ENCODE peak calls at places on chromosomes 6 and 20, in five cellular contexts. V, N, E, Y and S are unnamed samples.
A peak's percentile ranks its signal among the peaks of the same experiment; 100 is the strongest.

GRCh38 chr6:131787955-131788712 is 19.7 kb upstream of the ENPP1 start:
- DNase-seq in V (peak; percentile 5), Y (peak; percentile 20), N (no peak), E (no peak), S (no peak)

GRCh38 chr20:32368930-32369329 is 10.8 kb downstream of the ASXL1 start:
- DNase-seq in V (no peak), N (no peak), Y (no peak), E (no peak), S (no peak)

GRCh38 chr6:85923013-85923430 is 280.3 kb upstream of the SYNCRIP start:
- DNase-seq in Y (no peak), V (peak; percentile 74), E (peak; percentile 35), N (peak; percentile 2), S (no peak)

GRCh38 chr6:19327246-19327645 is 509.9 kb upstream of the ID4 start:
- DNase-seq in E (no peak), V (no peak), Y (no peak), N (no peak), S (no peak)

GRCh38 chr6:151485616-151486015 is 8.2 kb upstream of the CCDC170 start:
- DNase-seq in N (no peak), Y (no peak), V (no peak), E (no peak), S (no peak)

GRCh38 chr6:34610819-34611477 is 54.8 kb upstream of the SPDEF start:
- DNase-seq in Y (no peak), V (no peak), N (no peak), E (peak; percentile 69), S (no peak)

GRCh38 chr6:122609881-122610689 is at the start of gene PKIB:
- DNase-seq in N (peak; percentile 84), E (peak; percentile 60), Y (no peak), V (peak; percentile 67), S (no peak)

GRCh38 chr6:135497412-135498177 is at the start of gene AHI1:
- DNase-seq in V (peak; percentile 96), Y (peak; percentile 91), E (peak; percentile 93), N (peak; percentile 93), S (peak; percentile 80)

GRCh38 chr6:106309766-106310373 is 15.7 kb downstream of the ATG5 start:
- DNase-seq in N (no peak), E (no peak), Y (no peak), V (no peak), S (no peak)

GRCh38 chr20:47688385-47689381 is 96.6 kb downstream of the SULF2 start:
- DNase-seq in E (no peak), N (no peak), Y (no peak), V (no peak), S (no peak)

GRCh38 chr6:169589293-169589692 is 112.5 kb downstream of the WDR27 start:
- DNase-seq in Y (no peak), E (no peak), V (no peak), N (no peak), S (no peak)

GRCh38 chr6:6007311-6008113 is 787 bp upstream of the NRN1 start:
- DNase-seq in E (peak; percentile 18), Y (no peak), N (no peak), V (peak; percentile 50), S (no peak)

GRCh38 chr6:27672113-27672799 is 199.4 kb upstream of the ZNF184 start:
- DNase-seq in V (peak; percentile 61), N (peak; percentile 83), E (peak; percentile 95), Y (no peak), S (no peak)

GRCh38 chr6:131460603-131460995 is 112.4 kb upstream of the ARG1 start:
- DNase-seq in E (no peak), Y (no peak), V (no peak), N (no peak), S (no peak)

GRCh38 chr20:4893709-4894108 is 107.6 kb downstream of the SLC23A2 start:
- DNase-seq in E (no peak), N (no peak), V (no peak), Y (no peak), S (no peak)

GRCh38 chr20:43844778-43845614 is 69.7 kb upstream of the TOX2 start:
- DNase-seq in E (peak; percentile 38), Y (no peak), V (no peak), N (peak; percentile 80), S (no peak)

GRCh38 chr6:42292002-42292735 is 74.5 kb upstream of the MRPS10 start:
- DNase-seq in V (no peak), N (peak; percentile 62), E (peak; percentile 63), Y (no peak), S (no peak)

GRCh38 chr6:70725817-70726413 is 58.2 kb downstream of the SMAP1 start:
- DNase-seq in Y (no peak), N (no peak), V (no peak), E (no peak), S (no peak)

GRCh38 chr6:52416629-52417151 is 3.5 kb upstream of the EFHC1 start:
- DNase-seq in V (peak; percentile 52), Y (no peak), N (peak; percentile 52), E (peak; percentile 60), S (no peak)

GRCh38 chr20:25085756-25086495 is 4.0 kb upstream of the VSX1 start:
- DNase-seq in V (no peak), Y (no peak), E (no peak), N (no peak), S (no peak)

GRCh38 chr6:41040101-41040910 is 1.3 kb upstream of the UNC5CL start:
- DNase-seq in V (no peak), E (peak; percentile 84), Y (no peak), N (peak; percentile 46), S (no peak)

GRCh38 chr6:123094768-123095167 is 98.7 kb downstream of the CLVS2 start:
- DNase-seq in V (no peak), E (no peak), N (no peak), Y (no peak), S (no peak)

GRCh38 chr6:159899994-159900745 is 9.4 kb downstream of the MAS1 start:
- DNase-seq in N (no peak), V (no peak), Y (no peak), E (peak; percentile 70), S (no peak)

GRCh38 chr20:40682104-40683045 is 6.7 kb downstream of the MAFB start:
- DNase-seq in E (no peak), V (no peak), Y (no peak), N (no peak), S (no peak)

GRCh38 chr6:139778688-139779087 is 404.2 kb upstream of the CITED2 start:
- DNase-seq in Y (no peak), N (no peak), E (no peak), V (peak; percentile 28), S (no peak)

GRCh38 chr20:57693002-57693582 is 16.7 kb downstream of the PMEPA1 start:
- DNase-seq in Y (no peak), V (no peak), E (no peak), N (peak; percentile 98), S (no peak)

GRCh38 chr6:53975966-53976610 is 135.2 kb upstream of the MLIP start:
- DNase-seq in Y (no peak), E (no peak), V (no peak), N (no peak), S (no peak)

GRCh38 chr6:36929152-36929551 is 25.4 kb upstream of the PI16 start:
- DNase-seq in V (no peak), E (no peak), N (no peak), Y (no peak), S (no peak)

GRCh38 chr6:36928547-36928918 is 26.0 kb upstream of the PI16 start:
- DNase-seq in V (no peak), N (no peak), E (no peak), Y (no peak), S (no peak)

GRCh38 chr6:36927691-36928546 is 26.6 kb upstream of the PI16 start:
- DNase-seq in V (no peak), E (no peak), N (no peak), Y (no peak), S (no peak)

GRCh38 chr6:36929607-36930006 is 24.9 kb upstream of the PI16 start:
- DNase-seq in E (no peak), V (no peak), N (no peak), Y (no peak), S (no peak)

DNA sequence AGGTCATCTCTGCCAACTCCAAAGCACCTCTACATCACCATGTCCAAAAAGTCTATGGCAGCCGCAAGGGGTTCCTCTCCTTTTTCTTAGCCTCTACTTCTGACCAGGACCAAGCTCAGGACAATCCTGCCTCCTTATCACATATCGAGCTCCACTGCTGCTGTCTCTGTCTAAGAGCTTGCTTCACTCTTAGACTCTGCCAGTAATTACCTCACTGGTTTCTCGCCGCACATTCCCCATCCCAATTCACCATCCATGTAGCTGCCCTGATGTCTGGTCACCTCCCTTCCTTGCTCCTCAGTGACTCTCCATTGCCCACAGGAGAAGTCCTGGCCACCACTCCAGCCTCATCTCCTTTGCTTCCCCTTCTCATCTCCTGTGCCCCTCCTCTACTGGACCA is 24.1 kb upstream of the PI16 start:
- DNase-seq in Y (no peak), N (no peak), E (no peak), V (no peak), S (no peak)
- H3K4me1 ChIP-seq in Y (no peaks in the 10 kb centered on the region), N (peaks cover 49% of the 10 kb centered on the region), E (no peaks in the 10 kb centered on the region), V (peaks cover 12% of the 10 kb centered on the region), S (peaks cover 21% of the 10 kb centered on the region)

GRCh38 chr6:158815379-158815724 is 3.8 kb downstream of the EZR start:
- DNase-seq in Y (peak; percentile 10), E (no peak), V (no peak), N (no peak), S (no peak)
- H3K4me3 ChIP-seq in Y (no peak overlapping the region), E (peak overlapping the region; percentile 90), V (peak overlapping the region; percentile 100), N (peak overlapping the region; percentile 86), S (no peak overlapping the region)

GRCh38 chr20:49282584-49283171 is 4.8 kb upstream of the ZNFX1 start:
- DNase-seq in Y (no peak), V (no peak), N (no peak), E (no peak), S (no peak)
- H3K27ac ChIP-seq in Y (no peak overlapping the region), V (no peak overlapping the region), N (peak overlapping the region; percentile 91), E (peak overlapping the region; percentile 98), S (no peak overlapping the region)

DNA sequence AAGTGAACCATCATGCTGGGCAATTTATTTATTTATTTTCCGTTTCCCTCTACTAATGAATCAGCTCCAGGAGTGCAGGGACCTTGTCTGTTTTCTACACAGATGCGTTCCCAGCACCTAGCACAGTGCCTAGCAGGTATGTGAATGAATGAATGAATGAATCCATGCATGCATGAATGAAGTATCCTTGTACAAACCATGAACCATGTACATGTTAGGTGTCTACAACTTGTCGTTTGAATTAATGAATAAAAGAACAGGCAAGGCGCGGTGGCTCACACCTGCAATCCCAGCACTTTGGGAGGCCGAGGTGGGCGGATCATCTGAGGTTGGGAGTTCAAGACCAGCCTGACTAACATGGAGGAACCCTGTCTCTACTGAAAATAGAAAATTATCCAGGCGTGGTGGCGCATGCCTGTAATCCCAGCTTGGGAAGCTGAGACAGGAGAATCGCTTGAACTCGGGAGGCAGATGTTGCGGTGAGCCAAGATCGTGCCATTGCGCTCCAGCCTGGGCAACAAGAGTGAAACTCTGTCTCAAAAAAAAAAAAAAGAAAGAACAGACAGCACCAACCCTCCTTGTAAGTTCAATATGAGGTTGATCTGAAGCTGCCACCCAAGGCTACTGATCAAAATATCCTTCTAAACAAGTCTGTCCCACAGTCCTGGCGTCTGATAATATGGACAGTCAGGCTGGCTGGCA is 27.3 kb upstream of the SLC9A8 start:
- DNase-seq in V (no peak), E (no peak), Y (no peak), N (no peak), S (no peak)
- H3K4me1 ChIP-seq in V (no peaks in the 10 kb centered on the region), E (peaks cover 34% of the 10 kb centered on the region), Y (no peaks in the 10 kb centered on the region), N (peaks cover 38% of the 10 kb centered on the region), S (peaks cover 6% of the 10 kb centered on the region)